ENCODE peak calls at places on chromosome 22, in ten cellular contexts. One of them, this sample, is unnamed.

GRCh38 chr22:49613108-49613507 is 214.6 kb downstream of the BRD1 start:
- DNase-seq in BJ: no peak
- DNase-seq in Peyer's patch: no peak
- DNase-seq in cardiac muscle cell: no peak
- DNase-seq in Calu3: no peak
- DNase-seq in PC-9: no peak
- DNase-seq in A549: no peak
- DNase-seq in HFFc6: no peak
- DNase-seq in body of pancreas: no peak
- DNase-seq in ovary: no peak
- DNase-seq in this sample: no peak

GRCh38 chr22:40310081-40310770 is 36.1 kb upstream of the ADSL start:
- DNase-seq in ovary: no peak
- DNase-seq in HFFc6: peak
- DNase-seq in BJ: peak
- DNase-seq in Peyer's patch: no peak
- DNase-seq in PC-9: no peak
- DNase-seq in cardiac muscle cell: peak
- DNase-seq in Calu3: no peak
- DNase-seq in A549: no peak
- DNase-seq in body of pancreas: no peak
- DNase-seq in this sample: peak

GRCh38 chr22:42131562-42131961 is 952 bp upstream of the CYP2D6 start:
- DNase-seq in BJ: no peak
- DNase-seq in Calu3: no peak
- DNase-seq in ovary: no peak
- DNase-seq in A549: no peak
- DNase-seq in Peyer's patch: peak
- DNase-seq in cardiac muscle cell: no peak
- DNase-seq in PC-9: no peak
- DNase-seq in HFFc6: no peak
- DNase-seq in body of pancreas: no peak
- DNase-seq in this sample: no peak

GRCh38 chr22:47011131-47011854 is 248.8 kb downstream of the TBC1D22A start:
- DNase-seq in Peyer's patch: no peak
- DNase-seq in ovary: no peak
- DNase-seq in Calu3: no peak
- DNase-seq in cardiac muscle cell: no peak
- DNase-seq in body of pancreas: no peak
- DNase-seq in BJ: no peak
- DNase-seq in PC-9: no peak
- DNase-seq in HFFc6: no peak
- DNase-seq in A549: no peak
- DNase-seq in this sample: no peak

GRCh38 chr22:41951898-41952474 is at the start of gene SMIM45:
- DNase-seq in Calu3: no peak
- DNase-seq in body of pancreas: no peak
- DNase-seq in PC-9: no peak
- DNase-seq in BJ: no peak
- DNase-seq in HFFc6: no peak
- DNase-seq in Peyer's patch: no peak
- DNase-seq in A549: no peak
- DNase-seq in cardiac muscle cell: peak
- DNase-seq in ovary: no peak
- DNase-seq in this sample: no peak

GRCh38 chr22:49010901-49011300 is 816.8 kb downstream of the BRD1 start:
- DNase-seq in BJ: no peak
- DNase-seq in A549: no peak
- DNase-seq in Calu3: no peak
- DNase-seq in PC-9: no peak
- DNase-seq in ovary: no peak
- DNase-seq in Peyer's patch: no peak
- DNase-seq in cardiac muscle cell: no peak
- DNase-seq in HFFc6: no peak
- DNase-seq in body of pancreas: no peak
- DNase-seq in this sample: no peak

GRCh38 chr22:40441761-40442364 is 71.5 kb downstream of the SGSM3 start:
- DNase-seq in PC-9: no peak
- DNase-seq in ovary: no peak
- DNase-seq in body of pancreas: no peak
- DNase-seq in Calu3: no peak
- DNase-seq in BJ: no peak
- DNase-seq in A549: no peak
- DNase-seq in HFFc6: no peak
- DNase-seq in cardiac muscle cell: peak
- DNase-seq in Peyer's patch: no peak
- DNase-seq in this sample: no peak

GRCh38 chr22:35561796-35562526 is 21.3 kb downstream of the RASD2 start:
- DNase-seq in A549: peak
- DNase-seq in PC-9: peak
- DNase-seq in Peyer's patch: no peak
- DNase-seq in cardiac muscle cell: peak
- DNase-seq in Calu3: peak
- DNase-seq in body of pancreas: no peak
- DNase-seq in HFFc6: peak
- DNase-seq in ovary: no peak
- DNase-seq in BJ: no peak
- DNase-seq in this sample: peak

GRCh38 chr22:46542011-46542985 is 4.9 kb upstream of the CELSR1 start:
- DNase-seq in Peyer's patch: peak
- DNase-seq in ovary: peak
- DNase-seq in A549: peak
- DNase-seq in BJ: no peak
- DNase-seq in PC-9: peak
- DNase-seq in cardiac muscle cell: peak
- DNase-seq in Calu3: peak
- DNase-seq in HFFc6: peak
- DNase-seq in body of pancreas: peak
- DNase-seq in this sample: peak

GRCh38 chr22:40289991-40290459 is 56.3 kb upstream of the ADSL start:
- DNase-seq in BJ: no peak
- DNase-seq in A549: no peak
- DNase-seq in Peyer's patch: no peak
- DNase-seq in ovary: no peak
- DNase-seq in HFFc6: no peak
- DNase-seq in PC-9: no peak
- DNase-seq in cardiac muscle cell: no peak
- DNase-seq in Calu3: no peak
- DNase-seq in body of pancreas: no peak
- DNase-seq in this sample: peak

GRCh38 chr22:41308054-41308453 is 6.7 kb downstream of the ZC3H7B start:
- DNase-seq in Peyer's patch: no peak
- DNase-seq in A549: no peak
- DNase-seq in Calu3: no peak
- DNase-seq in BJ: no peak
- DNase-seq in HFFc6: peak
- DNase-seq in cardiac muscle cell: peak
- DNase-seq in PC-9: no peak
- DNase-seq in body of pancreas: no peak
- DNase-seq in ovary: no peak
- DNase-seq in this sample: peak

GRCh38 chr22:45164217-45165123 is 745 bp downstream of the NUP50 start:
- DNase-seq in HFFc6: no peak
- DNase-seq in BJ: no peak
- DNase-seq in ovary: peak
- DNase-seq in Calu3: peak
- DNase-seq in cardiac muscle cell: peak
- DNase-seq in PC-9: peak
- DNase-seq in A549: peak
- DNase-seq in body of pancreas: peak
- DNase-seq in Peyer's patch: peak
- DNase-seq in this sample: no peak

DNA sequence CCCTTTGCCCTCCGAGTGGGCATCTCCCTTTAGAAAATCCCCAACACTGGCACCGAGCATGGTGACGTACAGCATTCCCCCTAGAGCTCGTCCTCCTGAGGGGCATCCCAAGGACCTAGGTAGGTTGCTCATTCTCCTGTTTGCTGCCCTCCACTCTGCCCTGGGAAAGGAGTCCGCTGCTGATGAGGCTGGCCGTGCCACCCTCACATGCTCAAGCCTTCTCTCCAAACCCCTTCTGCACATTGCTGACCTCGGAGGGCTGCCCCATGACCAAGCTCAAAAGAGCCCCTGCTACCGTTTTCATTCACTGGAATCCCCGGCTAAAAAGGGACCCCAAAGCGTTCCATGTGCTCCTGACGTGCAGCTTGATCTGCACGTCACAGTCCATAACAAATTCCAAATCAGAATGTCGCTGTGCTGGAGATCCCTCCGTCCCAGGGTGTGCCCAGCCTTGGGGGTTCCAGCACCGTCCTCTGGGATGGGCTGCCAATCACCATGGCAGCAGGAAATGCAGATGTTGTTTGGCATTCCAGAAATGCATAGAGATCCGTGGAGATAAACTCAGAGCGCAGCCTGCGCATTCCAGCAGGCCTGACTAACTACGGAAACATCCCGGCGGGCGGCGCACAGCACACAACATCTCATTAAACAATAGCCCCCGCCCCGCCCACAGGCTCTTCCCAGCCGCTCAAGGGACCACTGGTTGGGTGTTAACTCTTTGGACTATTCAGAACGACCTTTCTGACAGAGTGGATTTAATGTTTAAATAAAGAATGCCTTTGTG is 26.3 kb upstream of the GNB1L start:
- DNase-seq in PC-9: peak
- DNase-seq in cardiac muscle cell: peak
- DNase-seq in BJ: peak
- DNase-seq in body of pancreas: peak
- DNase-seq in HFFc6: peak
- DNase-seq in A549: peak
- DNase-seq in Calu3: peak
- DNase-seq in ovary: peak
- DNase-seq in Peyer's patch: peak
- DNase-seq in this sample: peak
- TF ChIP-seq CTCF in PC-9: no peak
- TF ChIP-seq CTCF in cardiac muscle cell: no peak
- TF ChIP-seq CTCF in BJ: no peak
- TF ChIP-seq CTCF in body of pancreas: no peak
- TF ChIP-seq CTCF in HFFc6: no peak
- TF ChIP-seq CTCF in A549: no peak
- TF ChIP-seq CTCF in Calu3: no peak
- TF ChIP-seq CTCF in ovary: no peak
- TF ChIP-seq CTCF in Peyer's patch: no peak
- TF ChIP-seq CTCF in this sample: no peak

DNA sequence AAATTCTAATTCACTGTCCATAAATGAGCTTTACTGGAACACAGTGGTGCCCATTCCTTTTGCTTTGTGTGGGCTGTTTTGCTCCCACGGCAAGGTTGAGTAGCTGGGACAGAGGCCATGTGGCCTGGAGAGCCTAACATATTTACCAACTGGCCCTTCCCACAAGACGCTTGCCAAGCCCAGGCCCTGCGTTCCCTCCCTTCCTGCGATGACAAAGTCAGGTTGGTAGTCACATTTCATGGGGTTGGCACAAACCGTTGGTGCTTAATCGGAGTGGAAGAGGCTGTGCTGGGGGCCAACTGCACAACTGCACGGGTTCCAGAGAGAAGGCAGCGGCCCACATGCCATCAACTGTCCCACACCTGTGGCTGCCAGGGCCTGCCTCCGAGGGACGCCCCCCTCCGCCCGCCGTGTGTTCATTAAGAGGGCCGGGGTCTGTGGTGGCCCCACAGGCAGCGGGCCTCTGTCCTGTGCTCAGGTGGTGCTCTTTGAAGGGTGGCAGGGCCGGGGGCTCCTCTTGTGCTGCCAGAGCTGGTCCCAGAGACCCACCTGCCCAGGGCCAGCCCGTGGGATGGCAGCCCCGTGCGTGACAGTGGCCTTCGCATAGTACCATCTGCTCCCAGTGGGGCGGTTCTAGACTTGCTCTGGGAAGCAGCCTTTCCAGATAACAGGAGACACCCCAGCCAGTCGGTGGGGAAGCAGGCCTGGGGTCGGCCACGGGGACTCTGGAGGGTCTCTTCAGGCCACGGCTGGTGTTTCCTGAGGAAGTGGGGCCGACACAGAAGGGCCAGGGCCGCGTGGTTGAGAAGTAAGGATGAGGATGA is 81.5 kb upstream of the CLDN5 start:
- DNase-seq in cardiac muscle cell: no peak
- DNase-seq in Peyer's patch: no peak
- DNase-seq in Calu3: no peak
- DNase-seq in PC-9: no peak
- DNase-seq in ovary: no peak
- DNase-seq in BJ: no peak
- DNase-seq in HFFc6: no peak
- DNase-seq in A549: no peak
- DNase-seq in body of pancreas: no peak
- DNase-seq in this sample: no peak
- TF ChIP-seq CTCF in cardiac muscle cell: no peak
- TF ChIP-seq CTCF in Peyer's patch: no peak
- TF ChIP-seq CTCF in Calu3: no peak
- TF ChIP-seq CTCF in PC-9: no peak
- TF ChIP-seq CTCF in ovary: no peak
- TF ChIP-seq CTCF in BJ: no peak
- TF ChIP-seq CTCF in HFFc6: no peak
- TF ChIP-seq CTCF in A549: no peak
- TF ChIP-seq CTCF in body of pancreas: no peak
- TF ChIP-seq CTCF in this sample: no peak

GRCh38 chr22:43159484-43160178 is 8.3 kb downstream of the TSPO start:
- DNase-seq in A549: no peak
- DNase-seq in body of pancreas: peak
- DNase-seq in HFFc6: no peak
- DNase-seq in Peyer's patch: peak
- DNase-seq in ovary: no peak
- DNase-seq in PC-9: peak
- DNase-seq in Calu3: peak
- DNase-seq in cardiac muscle cell: peak
- DNase-seq in BJ: no peak
- DNase-seq in this sample: no peak
- TF ChIP-seq CTCF in A549: no peak
- TF ChIP-seq CTCF in body of pancreas: no peak
- TF ChIP-seq CTCF in HFFc6: peak
- TF ChIP-seq CTCF in Peyer's patch: peak
- TF ChIP-seq CTCF in ovary: no peak
- TF ChIP-seq CTCF in PC-9: peak
- TF ChIP-seq CTCF in Calu3: peak
- TF ChIP-seq CTCF in cardiac muscle cell: peak
- TF ChIP-seq CTCF in BJ: peak
- TF ChIP-seq CTCF in this sample: peak

GRCh38 chr22:20084547-20085413 is 4.7 kb downstream of the DGCR8 start:
- DNase-seq in Calu3: peak
- DNase-seq in ovary: no peak
- DNase-seq in A549: peak
- DNase-seq in cardiac muscle cell: peak
- DNase-seq in PC-9: no peak
- DNase-seq in HFFc6: no peak
- DNase-seq in BJ: no peak
- DNase-seq in Peyer's patch: peak
- DNase-seq in body of pancreas: no peak
- DNase-seq in this sample: no peak
- TF ChIP-seq CTCF in Calu3: peak
- TF ChIP-seq CTCF in ovary: no peak
- TF ChIP-seq CTCF in A549: peak
- TF ChIP-seq CTCF in cardiac muscle cell: peak
- TF ChIP-seq CTCF in PC-9: peak
- TF ChIP-seq CTCF in HFFc6: peak
- TF ChIP-seq CTCF in BJ: peak
- TF ChIP-seq CTCF in Peyer's patch: peak
- TF ChIP-seq CTCF in body of pancreas: no peak
- TF ChIP-seq CTCF in this sample: peak

This sample was measured in astrocyte of the spinal cord.